ENCODE peak calls at places on chromosome 7, in eight cellular contexts. D is A549, L is IMR-90, X is HCT116, I is K562, K is SK-N-SH, Z is HepG2, Q is H1. J is an unnamed sample.
A peak's percentile ranks its signal among the peaks of the same experiment; 100 is the strongest.

GRCh38 chr7:81297317-81297716 is 378.5 kb upstream of the SEMA3C start:
- DNase-seq in K (no peak), I (no peak), L (no peak), Z (no peak), Q (no peak), D (no peak), X (no peak), J (no peak)

GRCh38 chr7:80895056-80895455 is 23.8 kb downstream of the SEMA3C start:
- DNase-seq in D (no peak), L (no peak), I (no peak), K (no peak), Q (no peak), Z (no peak), X (no peak), J (no peak)

GRCh38 chr7:36965625-36966024 is 241.3 kb upstream of the AOAH start:
- DNase-seq in X (no peak), Q (no peak), L (no peak), D (no peak), K (no peak), Z (no peak), I (no peak), J (no peak)

GRCh38 chr7:23742051-23742450 is 32.0 kb downstream of the STK31 start:
- DNase-seq in K (no peak), X (no peak), Z (no peak), Q (no peak), I (no peak), D (no peak), L (no peak), J (no peak)

GRCh38 chr7:13050703-13051102 is 363.3 kb downstream of the ARL4A start:
- DNase-seq in Z (peak; percentile 28), D (peak; percentile 15), I (no peak), L (peak; percentile 94), Q (no peak), X (no peak), K (no peak), J (no peak)

GRCh38 chr7:72362246-72362645 is 49.9 kb downstream of the CALN1 start:
- DNase-seq in Z (no peak), X (no peak), Q (no peak), L (no peak), D (no peak), I (no peak), K (no peak), J (no peak)

GRCh38 chr7:74503061-74503460 is 49.4 kb downstream of the GTF2IRD1 start:
- DNase-seq in I (no peak), Q (no peak), X (no peak), L (no peak), K (no peak), D (no peak), Z (no peak), J (no peak)

GRCh38 chr7:138958026-138958956 is 22.9 kb downstream of the KIAA1549 start:
- DNase-seq in K (no peak), Q (no peak), Z (no peak), L (peak; percentile 47), X (no peak), I (no peak), D (no peak), J (no peak)

GRCh38 chr7:69837387-69838068 is 239.3 kb downstream of the AUTS2 start:
- DNase-seq in D (no peak), X (no peak), K (no peak), Z (no peak), Q (no peak), I (no peak), L (no peak), J (no peak)

GRCh38 chr7:103859699-103860098 is 129.8 kb downstream of the RELN start:
- DNase-seq in L (peak; percentile 35), Q (no peak), I (no peak), X (no peak), D (no peak), K (no peak), Z (no peak), J (no peak)

GRCh38 chr7:94513565-94513860 is 3.9 kb downstream of the CASD1 start:
- DNase-seq in Z (no peak), K (no peak), Q (no peak), D (no peak), I (no peak), L (peak; percentile 10), X (no peak), J (no peak)

GRCh38 chr7:33904680-33905388 is 505 bp upstream of the BMPER start:
- DNase-seq in L (peak; percentile 59), X (no peak), K (peak; percentile 84), Z (peak; percentile 3), I (no peak), D (peak; percentile 48), Q (peak; percentile 72), J (no peak)
- TF ChIP-seq RAD21 in L (no peak), X (no peak), K (no peak), Z (no peak), I (no peak), D (peak; percentile 31), Q (no peak), J (no peak)

GRCh38 chr7:128455556-128456254 is at the start of gene HILPDA:
- DNase-seq in K (peak; percentile 99), Q (peak; percentile 93), I (peak; percentile 99), X (peak; percentile 73), L (peak; percentile 95), Z (peak; percentile 74), D (peak; percentile 94), J (peak; percentile 91)

GRCh38 chr7:128454808-128455555 is 696 bp upstream of the HILPDA start:
- DNase-seq in K (no peak), I (no peak), Z (no peak), Q (no peak), L (peak; percentile 41), D (no peak), X (no peak), J (no peak)

GRCh38 chr7:128450913-128451312 is 4.8 kb upstream of the HILPDA start:
- DNase-seq in Z (no peak), Q (no peak), D (no peak), L (no peak), X (no peak), K (no peak), I (no peak), J (no peak)

GRCh38 chr7:128452552-128452951 is 3.1 kb upstream of the HILPDA start:
- DNase-seq in Q (no peak), L (no peak), K (no peak), Z (no peak), D (no peak), I (no peak), X (no peak), J (no peak)

DNA sequence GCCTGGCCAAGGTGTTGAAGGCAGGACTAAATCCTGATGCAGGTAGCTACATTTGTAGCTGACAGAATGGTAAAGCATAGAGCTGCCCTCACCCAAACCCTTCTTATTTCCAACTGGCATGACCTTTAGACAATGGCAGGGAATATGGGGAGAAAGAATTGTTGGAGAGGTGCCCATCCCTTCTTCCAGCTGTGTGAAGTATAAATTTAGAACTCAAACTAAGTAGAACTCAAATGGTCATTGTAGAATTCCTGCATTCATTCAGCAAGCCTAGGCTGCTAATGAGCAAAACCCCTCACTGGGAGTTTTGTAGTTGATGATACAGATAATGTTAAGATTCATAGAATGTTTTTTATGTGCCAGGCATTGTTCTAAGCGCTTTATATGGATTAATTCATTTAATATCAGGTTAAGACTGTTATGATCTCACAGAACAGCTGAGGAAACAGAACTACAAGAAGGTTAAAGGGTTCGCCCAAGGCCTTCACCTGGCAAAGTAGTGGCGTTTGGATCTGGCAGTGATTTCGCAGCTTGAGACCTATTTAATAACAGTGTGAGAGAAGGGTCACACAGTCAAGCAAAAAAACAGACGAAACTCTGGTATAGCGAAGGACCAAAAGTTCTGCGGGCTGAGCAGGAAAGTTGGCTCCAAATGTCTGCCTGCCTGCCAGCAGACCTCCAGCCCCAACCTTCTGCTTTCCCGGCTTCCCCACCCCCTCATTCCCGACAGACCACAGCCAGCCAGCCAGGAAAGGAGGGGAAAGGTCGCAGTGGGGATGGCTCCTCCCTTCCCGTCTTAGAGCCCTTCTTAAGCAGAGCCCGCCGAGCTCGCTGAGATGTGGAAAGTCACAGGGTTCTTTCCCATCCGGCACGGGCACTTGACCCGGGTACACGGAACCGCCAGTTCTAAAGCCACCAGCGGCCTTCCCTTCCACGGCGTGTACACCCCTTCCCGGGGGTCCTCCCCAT is 1.6 kb upstream of the HILPDA start:
- DNase-seq in K (peak; percentile 75), Z (no peak), X (no peak), Q (peak; percentile 77), I (no peak), D (no peak), L (peak; percentile 82), J (no peak)
- TF ChIP-seq RAD21 in K (no peak), Z (no peak), X (no peak), Q (no peak), I (no peak), D (no peak), L (no peak), J (no peak)

GRCh38 chr7:112828696-112829095 is 38.5 kb upstream of the TMEM168 start:
- DNase-seq in D (no peak), Z (no peak), L (no peak), I (no peak), K (no peak), Q (no peak), X (no peak), J (no peak)

GRCh38 chr7:112830769-112831168 is 40.6 kb upstream of the TMEM168 start:
- DNase-seq in Q (no peak), K (no peak), Z (no peak), X (no peak), L (no peak), I (no peak), D (no peak), J (no peak)

DNA sequence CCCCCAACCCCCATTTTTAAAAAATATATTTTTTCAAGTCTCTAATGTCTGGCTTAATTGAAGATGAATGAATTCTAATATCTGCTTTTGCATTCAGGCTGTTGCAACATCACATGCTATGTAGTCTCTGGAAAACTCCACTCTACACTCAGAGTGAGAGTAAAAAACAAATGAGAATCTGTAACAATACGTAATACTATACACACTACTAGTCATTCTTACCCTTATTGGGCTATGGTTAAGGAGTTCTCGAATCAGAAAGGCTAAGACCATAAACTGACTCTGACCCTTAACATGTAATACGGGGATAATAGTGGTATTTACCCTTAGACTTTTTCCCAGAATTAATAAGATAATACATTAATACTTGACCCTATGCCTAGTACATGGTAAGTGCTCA is 42.9 kb upstream of the TMEM168 start:
- DNase-seq in K (no peak), D (no peak), I (no peak), Z (no peak), Q (no peak), L (no peak), X (no peak), J (no peak)
- TF ChIP-seq RAD21 in K (no peak), D (no peak), I (no peak), Z (no peak), Q (no peak), L (no peak), X (no peak), J (no peak)

DNA sequence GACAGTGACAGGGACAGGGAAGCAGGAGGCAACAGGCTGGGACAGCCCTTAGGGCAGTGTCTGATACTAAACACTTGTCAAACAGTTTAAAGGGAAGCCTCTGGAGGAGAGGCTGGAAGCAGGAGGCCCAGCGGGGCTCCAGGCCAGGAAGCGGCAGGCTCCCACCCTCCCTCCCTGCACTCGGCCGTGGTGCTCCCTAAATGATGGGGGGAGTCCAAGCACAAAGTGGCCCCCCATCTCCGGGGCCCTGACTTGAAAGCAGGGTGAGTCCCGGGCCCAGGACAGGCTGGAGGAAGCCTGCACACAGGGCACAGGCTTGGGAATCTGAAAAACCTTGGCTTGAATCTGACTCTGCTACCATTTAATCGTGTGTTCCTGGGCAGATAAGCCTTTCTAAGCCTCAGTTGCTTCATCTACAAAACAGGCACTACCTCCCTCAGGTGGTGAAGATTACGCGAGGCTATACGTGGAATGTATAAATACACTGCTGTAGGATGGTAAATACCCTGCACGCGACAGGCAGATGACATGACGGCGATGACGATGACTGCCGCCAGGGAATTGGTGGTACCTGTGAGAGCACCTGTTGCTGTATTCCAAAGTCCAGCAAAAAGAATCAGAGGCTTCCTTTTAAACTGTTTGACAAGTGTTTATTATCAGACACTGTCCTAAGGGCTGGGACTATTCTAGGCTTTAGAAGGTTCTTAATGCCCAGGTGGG is 34.1 kb downstream of the GBX1 start:
- DNase-seq in I (no peak), D (no peak), Z (no peak), K (no peak), X (no peak), L (no peak), Q (no peak), J (no peak)
- TF ChIP-seq RAD21 in I (no peak), D (no peak), Z (no peak), K (no peak), X (no peak), L (no peak), Q (no peak), J (no peak)